ENCODE peak calls at places on chromosomes 16 and 17, in eight cellular contexts. P is cardiac muscle cell; T is CD8-positive, alpha-beta memory T cell; Q is Panc1; A is heart left ventricle; Y is effector memory CD4-positive, alpha-beta T cell; J is small intestine; W is heart right ventricle. E is an unnamed sample. For H3K9me3 and H3K36me3, the result is how much of the 10 kb centered on the place peaks cover.

GRCh38 chr17:79631640-79632431 is 21.0 kb upstream of the RBFOX3 start:
- DNase-seq in P (no peak), T (no peak), Q (no peak), A (no peak), Y (no peak), J (no peak), W (no peak), E (no peak)

GRCh38 chr17:79811036-79811887 is 14.4 kb upstream of the CBX8 start:
- DNase-seq in P (no peak), T (peak), Q (no peak), A (no peak), Y (no peak), J (no peak), W (no peak), E (peak)

GRCh38 chr16:58494981-58495860 is 4.7 kb upstream of the NDRG4 start:
- DNase-seq in P (peak), T (peak), Q (no peak), A (peak), Y (peak), J (peak), W (peak), E (peak)

GRCh38 chr17:37064956-37065355 is 116.2 kb downstream of the AATF start:
- DNase-seq in P (no peak), T (no peak), Q (no peak), A (no peak), Y (no peak), J (no peak), W (no peak), E (no peak)

GRCh38 chr16:80274576-80275191 is 266.1 kb upstream of the DYNLRB2 start:
- DNase-seq in P (peak), T (no peak), Q (no peak), A (no peak), Y (no peak), J (no peak), W (no peak), E (peak)

GRCh38 chr17:73566905-73567782 is 77.1 kb downstream of the SDK2 start:
- DNase-seq in P (no peak), T (peak), Q (no peak), A (no peak), Y (no peak), J (no peak), W (no peak), E (no peak)

GRCh38 chr16:50311134-50311528 is 44.8 kb downstream of the ADCY7 start:
- DNase-seq in P (no peak), T (no peak), Q (no peak), A (no peak), Y (no peak), J (no peak), W (no peak), E (no peak)

GRCh38 chr17:49223517-49224197 is 6.9 kb downstream of the PHOSPHO1 start:
- DNase-seq in P (peak), T (peak), Q (no peak), A (peak), Y (peak), J (peak), W (peak), E (peak)

GRCh38 chr17:20098314-20098713 is 89.2 kb downstream of the SPECC1 start:
- DNase-seq in P (no peak), T (no peak), Q (no peak), A (no peak), Y (no peak), J (no peak), W (no peak), E (no peak)

GRCh38 chr16:2829501-2830354 is at the start of gene ZG16B:
- DNase-seq in P (no peak), T (no peak), Q (no peak), A (no peak), Y (no peak), J (peak), W (no peak), E (no peak)

GRCh38 chr17:26963163-26963503 is 330.8 kb upstream of the WSB1 start:
- DNase-seq in P (no peak), T (no peak), Q (no peak), A (no peak), Y (no peak), J (no peak), W (no peak), E (no peak)

GRCh38 chr17:37490022-37490587 is 414 bp downstream of the DUSP14 start:
- DNase-seq in P (peak), T (peak), Q (no peak), A (peak), Y (peak), J (peak), W (peak), E (peak)

GRCh38 chr17:76751416-76751993 is 13.6 kb downstream of the MFSD11 start:
- DNase-seq in P (no peak), T (no peak), Q (no peak), A (no peak), Y (no peak), J (no peak), W (no peak), E (no peak)

GRCh38 chr17:57448288-57449283 is 192.3 kb downstream of the MSI2 start:
- DNase-seq in P (no peak), T (no peak), Q (no peak), A (no peak), Y (no peak), J (peak), W (no peak), E (no peak)

GRCh38 chr16:5428932-5429331 is 331.3 kb upstream of the EEF2KMT start:
- DNase-seq in P (no peak), T (no peak), Q (no peak), A (no peak), Y (no peak), J (no peak), W (no peak), E (peak)

GRCh38 chr17:75693500-75694481 is 26.7 kb downstream of the SAP30BP start:
- DNase-seq in P (peak), T (no peak), Q (no peak), A (peak), Y (no peak), J (peak), W (peak), E (peak)

GRCh38 chr16:66097746-66098145 is 268.7 kb upstream of the CDH5 start:
- DNase-seq in P (peak), T (no peak), Q (no peak), A (no peak), Y (no peak), J (no peak), W (no peak), E (no peak)

GRCh38 chr16:49658491-49658890 is 197.4 kb downstream of the ZNF423 start:
- DNase-seq in P (no peak), T (no peak), Q (no peak), A (no peak), Y (no peak), J (no peak), W (no peak), E (no peak)

GRCh38 chr16:73000020-73000906 is 47.7 kb downstream of the ZFHX3 start:
- DNase-seq in P (peak), T (no peak), Q (no peak), A (peak), Y (no peak), J (peak), W (peak), E (no peak)

GRCh38 chr17:76492989-76493501 is 8.2 kb downstream of the RHBDF2 start:
- DNase-seq in P (peak), T (peak), Q (no peak), A (peak), Y (no peak), J (peak), W (peak), E (peak)

GRCh38 chr17:42525221-42525620 is 10.8 kb upstream of the NAGLU start:
- DNase-seq in P (no peak), T (no peak), Q (no peak), A (no peak), Y (no peak), J (no peak), W (no peak), E (peak)

GRCh38 chr17:77616243-77616731 is 342.2 kb upstream of the TNRC6C start:
- DNase-seq in P (no peak), T (no peak), Q (no peak), A (no peak), Y (no peak), J (no peak), W (no peak), E (peak)

GRCh38 chr16:7482596-7483290 is 150.1 kb downstream of the RBFOX1 start:
- DNase-seq in P (no peak), T (no peak), Q (no peak), A (no peak), Y (no peak), J (no peak), W (no peak), E (no peak)

GRCh38 chr17:82019905-82020873 is 2.5 kb downstream of the CENPX start:
- DNase-seq in P (peak), T (peak), Q (no peak), A (peak), Y (peak), J (peak), W (peak), E (peak)

GRCh38 chr17:53319947-53320346 is 502.8 kb upstream of the KIF2B start:
- DNase-seq in P (no peak), T (no peak), Q (no peak), A (no peak), Y (no peak), J (no peak), W (no peak), E (no peak)

GRCh38 chr16:55133654-55134053 is 190.3 kb upstream of the IRX6 start:
- DNase-seq in P (no peak), T (no peak), Q (no peak), A (no peak), Y (no peak), J (no peak), W (no peak), E (no peak)

GRCh38 chr16:23121024-23121423 is 28.2 kb downstream of the USP31 start:
- DNase-seq in P (no peak), T (no peak), Q (no peak), A (no peak), Y (no peak), J (no peak), W (no peak), E (no peak)

GRCh38 chr17:12812877-12813276 is 23.6 kb downstream of the ARHGAP44 start:
- DNase-seq in P (peak), T (no peak), Q (no peak), A (no peak), Y (no peak), J (peak), W (no peak), E (no peak)

GRCh38 chr17:80119271-80119791 is 17.9 kb downstream of the GAA start:
- DNase-seq in P (no peak), T (no peak), Q (no peak), A (no peak), Y (no peak), J (no peak), W (no peak), E (no peak)

GRCh38 chr16:30368122-30368791 is 2.0 kb downstream of the TBC1D10B start:
- DNase-seq in P (peak), T (no peak), Q (no peak), A (peak), Y (no peak), J (peak), W (no peak), E (peak)

GRCh38 chr17:63150994-63151464 is 185.0 kb downstream of the TANC2 start:
- DNase-seq in P (peak), T (no peak), Q (no peak), A (no peak), Y (no peak), J (no peak), W (no peak), E (no peak)

GRCh38 chr16:23072084-23072599 is 77.1 kb downstream of the USP31 start:
- DNase-seq in P (peak), T (no peak), Q (no peak), A (peak), Y (no peak), J (peak), W (peak), E (peak)

GRCh38 chr17:47203984-47204721 is 5.0 kb upstream of the MYL4 start:
- DNase-seq in P (peak), T (peak), Q (no peak), A (no peak), Y (peak), J (no peak), W (no peak), E (no peak)

GRCh38 chr16:6636457-6636856 is 696.2 kb upstream of the RBFOX1 start:
- DNase-seq in P (no peak), T (no peak), Q (no peak), A (no peak), Y (no peak), J (no peak), W (no peak), E (no peak)

GRCh38 chr17:78101542-78101941 is 27.0 kb downstream of the TMC6 start:
- DNase-seq in P (no peak), T (no peak), Q (no peak), A (no peak), Y (no peak), J (no peak), W (no peak), E (no peak)

GRCh38 chr17:72004476-72005331 is 116.1 kb upstream of the SOX9 start:
- DNase-seq in P (peak), T (no peak), Q (no peak), A (no peak), Y (no peak), J (no peak), W (no peak), E (no peak)

DNA sequence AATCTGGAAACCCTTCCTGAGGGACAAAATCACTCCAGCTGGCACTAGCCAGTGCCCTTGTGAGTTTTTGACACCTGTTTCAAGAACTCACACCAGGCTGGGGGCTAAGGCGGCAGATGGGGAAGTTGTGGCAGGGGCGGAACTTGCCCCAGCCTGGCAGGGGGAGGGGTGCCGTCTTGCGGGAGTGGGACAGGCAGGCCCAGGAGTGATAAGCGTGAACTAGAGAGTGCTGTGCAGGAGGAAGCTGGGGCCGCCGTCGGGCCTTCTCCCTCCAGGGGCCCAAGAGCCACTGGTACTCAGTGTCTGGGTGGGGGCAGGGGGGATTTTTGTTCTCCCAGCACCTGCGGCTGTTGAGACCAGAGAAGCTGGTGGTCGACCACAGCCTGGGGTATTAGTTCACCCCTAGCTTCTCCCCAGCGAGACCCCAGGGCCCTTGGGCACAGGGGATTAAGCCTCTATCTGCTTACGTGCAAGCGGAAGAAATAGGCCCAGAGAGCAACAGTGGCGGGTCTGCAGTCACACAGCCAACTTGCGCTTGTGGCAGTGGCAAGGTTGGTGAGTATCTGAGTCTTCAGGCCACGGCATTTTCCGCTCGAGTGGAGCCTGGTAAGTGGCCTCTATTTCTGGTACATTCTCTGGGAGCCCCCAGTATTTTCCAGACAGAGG is 40.1 kb upstream of the PLCG2 start:
- DNase-seq in P (no peak), T (no peak), Q (no peak), A (peak), Y (no peak), J (no peak), W (peak), E (no peak)
- H3K4me3 ChIP-seq in P (no peak), T (no peak), Q (no peak), A (no peak), Y (no peak), J (no peak), W (no peak), E (no peak)

DNA sequence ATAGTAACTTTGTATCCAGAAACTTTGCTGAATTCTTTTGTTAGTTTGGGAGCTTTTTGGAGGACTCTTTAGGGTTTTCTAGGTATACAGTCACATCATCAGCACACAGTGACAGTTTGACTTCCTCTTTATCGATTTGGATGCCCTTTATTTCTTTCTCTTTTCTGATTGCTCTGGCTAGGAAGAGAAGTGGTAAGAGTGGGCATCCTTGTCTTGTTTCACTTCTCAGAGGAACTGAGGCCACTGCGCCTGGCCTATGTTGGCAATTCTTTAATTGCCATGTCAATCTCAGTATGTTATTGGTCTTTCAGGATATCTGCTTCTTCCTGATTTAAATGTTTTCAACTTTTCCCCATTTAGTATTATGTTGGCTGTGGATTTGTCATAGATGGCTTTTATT is 24.6 kb downstream of the ATF7IP2 start:
- DNase-seq in P (no peak), T (no peak), Q (no peak), A (no peak), Y (no peak), J (no peak), W (no peak), E (no peak)
- H3K9me3 ChIP-seq in P (under half), T (under half), Q (under half), A (under half), Y (under half), J (under half), W (half or more), E (half or more)

DNA sequence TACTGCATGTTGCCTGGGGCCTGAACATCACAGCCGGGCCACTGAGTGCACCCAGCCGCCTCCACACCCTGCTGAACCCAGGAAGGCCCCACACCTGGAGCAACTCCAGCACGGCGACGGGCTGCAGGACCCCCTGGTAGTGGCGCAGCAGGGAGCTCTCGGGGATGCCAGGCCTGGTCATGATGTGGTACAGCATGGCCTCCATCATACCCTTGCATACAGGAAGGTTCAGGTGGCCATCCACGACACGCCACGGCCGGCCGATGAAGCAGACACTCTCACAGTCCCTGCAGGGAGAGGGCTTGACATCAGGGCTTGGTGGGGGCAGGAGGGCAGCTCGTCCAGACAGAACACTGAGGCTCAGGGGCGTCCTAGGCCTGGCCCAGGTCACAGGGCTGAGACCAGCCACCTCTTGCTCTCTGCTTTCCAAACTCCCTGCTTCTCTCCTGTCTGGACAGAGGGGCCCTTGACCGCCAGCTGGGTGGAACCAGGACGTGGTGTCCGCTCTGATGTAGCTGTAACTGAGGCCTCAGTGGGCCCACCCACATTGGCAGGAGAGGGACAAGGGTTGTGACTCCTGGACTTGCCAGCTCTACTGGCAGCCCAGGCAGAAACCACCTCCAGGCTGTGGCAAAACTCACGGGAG is 60.3 kb downstream of the IL21R start:
- DNase-seq in P (no peak), T (no peak), Q (no peak), A (no peak), Y (no peak), J (no peak), W (no peak), E (no peak)
- H3K36me3 ChIP-seq in P (half or more), T (under half), Q (under half), A (half or more), Y (under half), J (under half), W (half or more), E (half or more)

DNA sequence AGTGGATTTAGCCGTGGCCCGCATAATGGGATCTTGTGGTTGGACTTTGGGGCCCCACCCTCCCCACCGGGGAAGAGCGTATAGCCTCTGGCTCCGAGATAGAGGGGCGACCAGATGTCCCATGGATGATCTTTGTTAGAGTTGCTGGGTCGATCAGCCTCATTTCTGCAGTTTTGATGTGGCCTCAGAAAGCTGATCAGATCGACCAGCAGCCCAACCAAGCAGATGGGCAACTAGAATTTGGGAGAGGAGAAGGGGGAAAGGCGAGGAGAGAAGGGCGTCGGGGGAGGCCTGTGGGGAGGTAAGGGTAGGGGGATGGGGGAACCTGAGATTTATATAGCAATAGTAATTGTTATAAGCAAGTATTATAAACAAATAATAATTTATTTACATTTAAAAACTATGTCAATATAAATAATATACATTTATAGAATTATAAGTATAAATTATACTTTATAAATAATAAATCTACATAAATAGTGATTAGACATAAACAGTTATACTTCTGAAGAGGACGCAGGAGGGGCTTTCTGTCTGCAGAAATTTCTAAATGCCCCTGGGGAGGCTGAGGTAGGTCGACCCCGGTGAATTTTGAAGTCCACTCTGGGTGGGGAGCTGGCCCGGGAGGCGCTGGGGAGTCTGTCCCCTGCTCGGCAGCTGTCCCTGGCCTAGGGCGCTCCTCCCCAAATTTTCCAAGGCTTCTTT is 136.3 kb downstream of the KCNJ12 start:
- DNase-seq in P (no peak), T (no peak), Q (no peak), A (no peak), Y (no peak), J (no peak), W (no peak), E (no peak)
- H3K4me3 ChIP-seq in P (no peak), T (no peak), Q (no peak), A (peak), Y (no peak), J (no peak), W (no peak), E (no peak)

GRCh38 chr16:31393056-31393455 is at the start of gene ITGAD:
- DNase-seq in P (no peak), T (no peak), Q (no peak), A (no peak), Y (no peak), J (no peak), W (no peak), E (no peak)
- H3K9me3 ChIP-seq in P (under half), T (under half), Q (under half), A (under half), Y (under half), J (under half), W (under half), E (under half)

DNA sequence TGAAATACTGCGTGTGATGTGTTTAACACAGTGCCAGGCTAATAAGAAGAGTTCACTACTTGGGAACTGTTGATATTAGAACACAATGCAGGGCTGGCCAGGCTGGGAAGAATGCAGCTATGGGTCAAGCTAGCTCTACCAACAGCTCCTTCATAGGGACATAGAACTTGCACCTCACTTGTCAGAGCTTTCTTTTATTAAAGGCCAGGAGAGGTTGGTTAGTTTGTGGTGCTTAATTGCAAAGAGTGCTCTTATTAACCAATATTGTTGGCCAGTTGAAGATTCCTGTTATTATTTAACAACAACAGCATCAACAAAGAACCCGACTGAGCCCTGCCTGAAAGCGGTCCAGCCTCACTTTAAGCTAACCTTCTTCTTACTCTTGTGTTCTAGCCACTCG is 43.5 kb upstream of the ANKFN1 start:
- DNase-seq in P (no peak), T (no peak), Q (no peak), A (no peak), Y (no peak), J (no peak), W (no peak), E (no peak)
- H3K36me3 ChIP-seq in P (under half), T (under half), Q (under half), A (under half), Y (under half), J (under half), W (under half), E (under half)

E was measured in MG63.